ENCODE peak calls at places on chromosomes 5 and 9, in nine cellular contexts. K, F, P, J, H, I, T, D and Q are unnamed samples.
A peak's percentile ranks its signal among the peaks of the same experiment; 100 is the strongest.

GRCh38 chr5:142156839-142157463 is 48.4 kb downstream of the NDFIP1 start:
- DNase-seq in H (no peak), J (no peak), K (no peak), D (no peak), F (no peak), I (no peak), P (no peak), T (no peak), Q (no peak)

GRCh38 chr9:8809747-8810146 is 1010.2 kb upstream of the DMAC1 start:
- DNase-seq in I (no peak), H (no peak), F (no peak), J (no peak), K (no peak), T (no peak), P (no peak), D (no peak), Q (no peak)

GRCh38 chr9:133704711-133705181 is 33.4 kb downstream of the SARDH start:
- DNase-seq in K (no peak), T (no peak), H (no peak), J (peak; percentile 51), D (peak; percentile 1), P (no peak), F (no peak), I (no peak), Q (no peak)

GRCh38 chr5:905139-905642 is 12.5 kb downstream of the TRIP13 start:
- DNase-seq in J (no peak), T (no peak), H (no peak), F (no peak), D (no peak), K (no peak), I (no peak), P (peak; percentile 44), Q (no peak)

GRCh38 chr5:181036816-181037364 is 3.2 kb upstream of the BTNL9 start:
- DNase-seq in J (no peak), H (no peak), T (no peak), K (no peak), F (no peak), P (no peak), D (no peak), I (no peak), Q (no peak)

GRCh38 chr9:101029300-101030021 is 934 bp downstream of the PLPPR1 start:
- DNase-seq in T (no peak), K (no peak), H (no peak), P (no peak), J (peak; percentile 33), D (peak; percentile 22), I (no peak), F (no peak), Q (no peak)

GRCh38 chr9:105144841-105145240 is 99.6 kb upstream of the SLC44A1 start:
- DNase-seq in F (no peak), P (no peak), D (no peak), H (no peak), T (no peak), I (no peak), K (no peak), J (no peak), Q (no peak)

GRCh38 chr9:32348289-32348688 is 36.2 kb upstream of the ACO1 start:
- DNase-seq in K (no peak), J (no peak), F (peak; percentile 62), I (no peak), D (no peak), T (no peak), P (no peak), H (no peak), Q (no peak)

GRCh38 chr5:63131618-63132285 is 553.1 kb downstream of the LRRC70 start:
- DNase-seq in H (no peak), P (no peak), T (no peak), K (no peak), F (no peak), J (no peak), D (no peak), I (no peak), Q (no peak)

GRCh38 chr5:66742083-66742895 is 146.1 kb downstream of the MAST4 start:
- DNase-seq in H (peak; percentile 3), D (no peak), K (no peak), I (no peak), J (peak; percentile 63), T (peak; percentile 45), P (no peak), F (no peak), Q (peak; percentile 29)

GRCh38 chr9:38061326-38061947 is 7.6 kb downstream of the SHB start:
- DNase-seq in P (no peak), H (no peak), J (no peak), K (no peak), D (no peak), I (no peak), T (no peak), F (peak; percentile 29), Q (no peak)

GRCh38 chr9:21465859-21466518 is 16.1 kb downstream of the IFNE start:
- DNase-seq in I (no peak), T (peak; percentile 68), K (peak; percentile 7), F (peak; percentile 55), J (no peak), H (peak; percentile 79), P (no peak), D (no peak), Q (peak; percentile 69)